ENCODE peak calls at places on chromosomes 11 and 22, in five cellular contexts. R, Q, A, E and B are unnamed samples.

GRCh38 chr11:75375626-75376025 is 23.7 kb upstream of the RPS3 start:
- DNase-seq in R (no peak), Q (no peak), A (no peak), E (no peak), B (no peak)

GRCh38 chr22:30602049-30602448 is 4.9 kb upstream of the TCN2 start:
- DNase-seq in R (peak), Q (peak), A (no peak), E (no peak), B (no peak)

GRCh38 chr11:6862961-6863360 is at the start of gene OR10A2:
- DNase-seq in R (no peak), Q (no peak), A (no peak), E (no peak), B (no peak)

GRCh38 chr11:65431452-65432132 is 9.0 kb downstream of the NEAT1 start:
- DNase-seq in R (peak), Q (no peak), A (no peak), E (no peak), B (no peak)

GRCh38 chr11:65501530-65502273 is 2.9 kb downstream of the MALAT1 start:
- DNase-seq in R (peak), Q (no peak), A (no peak), E (peak), B (no peak)

GRCh38 chr11:73359341-73359740 is 16.9 kb upstream of the RELT start:
- DNase-seq in R (no peak), Q (no peak), A (no peak), E (no peak), B (no peak)

GRCh38 chr11:106644824-106645223 is 373.5 kb downstream of the GUCY1A2 start:
- DNase-seq in R (peak), Q (no peak), A (no peak), E (no peak), B (no peak)

GRCh38 chr11:111324277-111324720 is 26.0 kb downstream of the POU2AF3 start:
- DNase-seq in R (peak), Q (no peak), A (no peak), E (no peak), B (no peak)

GRCh38 chr11:12221136-12221535 is 110.7 kb downstream of the MICAL2 start:
- DNase-seq in R (no peak), Q (no peak), A (no peak), E (no peak), B (no peak)

GRCh38 chr11:113241190-113242051 is 73.0 kb upstream of the TTC12 start:
- DNase-seq in R (no peak), Q (no peak), A (peak), E (no peak), B (no peak)

GRCh38 chr11:99968336-99968735 is 718.8 kb upstream of the ARHGAP42 start:
- DNase-seq in R (no peak), Q (no peak), A (no peak), E (no peak), B (no peak)

GRCh38 chr11:72240461-72241289 is 3.3 kb downstream of the PHOX2A start:
- DNase-seq in R (no peak), Q (no peak), A (no peak), E (no peak), B (no peak)

GRCh38 chr11:13010737-13011342 is 1.7 kb downstream of the RASSF10 start:
- DNase-seq in R (no peak), Q (peak), A (no peak), E (no peak), B (no peak)

GRCh38 chr22:23387827-23388491 is 192.1 kb downstream of the IGLL1 start:
- DNase-seq in R (no peak), Q (no peak), A (no peak), E (peak), B (no peak)

GRCh38 chr11:11798586-11799438 is 43.0 kb upstream of the USP47 start:
- DNase-seq in R (peak), Q (peak), A (peak), E (peak), B (peak)

GRCh38 chr11:45278721-45279120 is 7.4 kb downstream of the SYT13 start:
- DNase-seq in R (no peak), Q (no peak), A (no peak), E (no peak), B (no peak)

GRCh38 chr11:120236169-120237107 is 3.5 kb upstream of the POU2F3 start:
- DNase-seq in R (peak), Q (no peak), A (no peak), E (no peak), B (no peak)

GRCh38 chr11:87144266-87144665 is 106.5 kb downstream of the TMEM135 start:
- DNase-seq in R (no peak), Q (no peak), A (no peak), E (no peak), B (no peak)

GRCh38 chr11:60840711-60841430 is 1.0 kb upstream of the CCDC86 start:
- DNase-seq in R (peak), Q (no peak), A (no peak), E (no peak), B (no peak)

GRCh38 chr11:10920205-10920604 is 62.4 kb upstream of the ZBED5 start:
- DNase-seq in R (peak), Q (no peak), A (no peak), E (no peak), B (no peak)

GRCh38 chr11:131749100-131749499 is 378.7 kb downstream of the NTM start:
- DNase-seq in R (peak), Q (no peak), A (no peak), E (no peak), B (no peak)

GRCh38 chr22:44445307-44445680 is 52.7 kb downstream of the RTL6 start:
- DNase-seq in R (no peak), Q (no peak), A (no peak), E (no peak), B (peak)

GRCh38 chr22:18078329-18079041 is 695 bp downstream of the PEX26 start:
- DNase-seq in R (peak), Q (peak), A (peak), E (peak), B (no peak)